ENCODE peak calls at places on chromosomes 2 and 18, in seven cellular contexts. A is transverse colon, D is A549, K is bronchial epithelial cell, O is tibial artery, H is cardiac muscle cell, V is psoas muscle. U is an unnamed sample.

GRCh38 chr18:55400590-55401274 is 187.3 kb downstream of the TCF4 start:
- DNase-seq in A (no peak), K (no peak), V (no peak), D (no peak), H (peak; percentile 40), O (no peak), U (no peak)

GRCh38 chr2:155350783-155351580 is 652.5 kb downstream of the KCNJ3 start:
- DNase-seq in A (no peak), D (no peak), K (no peak), O (no peak), H (no peak), V (no peak), U (no peak)

GRCh38 chr18:70523798-70524182 is 234.9 kb downstream of the SOCS6 start:
- DNase-seq in K (no peak), O (no peak), D (no peak), A (no peak), V (no peak), H (no peak), U (no peak)

GRCh38 chr2:240919786-240920782 is 13.9 kb downstream of the CROCC2 start:
- DNase-seq in H (no peak), K (no peak), A (peak; percentile 7), O (peak; percentile 13), D (no peak), V (peak; percentile 3), U (no peak)

GRCh38 chr18:54263904-54264336 is 5.4 kb upstream of the POLI start:
- DNase-seq in D (no peak), H (no peak), V (no peak), O (no peak), K (no peak), A (no peak), U (no peak)

GRCh38 chr2:8626572-8626971 is 55.3 kb upstream of the ID2 start:
- DNase-seq in A (no peak), V (no peak), H (peak; percentile 21), D (no peak), K (no peak), O (no peak), U (no peak)

GRCh38 chr2:62200291-62200841 is 4.5 kb downstream of the B3GNT2 start:
- DNase-seq in A (no peak), H (no peak), V (no peak), O (no peak), D (no peak), K (no peak), U (no peak)

GRCh38 chr2:16014041-16014787 is 73.9 kb downstream of the MYCN start:
- DNase-seq in A (peak; percentile 55), H (no peak), O (no peak), V (no peak), K (no peak), D (no peak), U (no peak)

GRCh38 chr2:16032282-16033031 is 92.1 kb downstream of the MYCN start:
- DNase-seq in D (no peak), K (no peak), V (no peak), O (no peak), H (no peak), A (no peak), U (no peak)

GRCh38 chr2:122136071-122136470 is 380.6 kb downstream of the TSN start:
- DNase-seq in O (no peak), D (peak; percentile 27), H (peak; percentile 32), A (no peak), V (no peak), K (peak; percentile 4), U (no peak)

GRCh38 chr2:234970467-234970866 is 18.6 kb downstream of the SH3BP4 start:
- DNase-seq in V (no peak), D (no peak), A (no peak), K (peak; percentile 65), O (no peak), H (no peak), U (peak; percentile 67)

GRCh38 chr2:230666885-230667712 is 45.5 kb upstream of the CAB39 start:
- DNase-seq in V (no peak), A (peak; percentile 44), O (no peak), K (peak; percentile 86), H (peak; percentile 27), D (no peak), U (no peak)

GRCh38 chr2:220147186-220147585 is 519.8 kb downstream of the SLC4A3 start:
- DNase-seq in V (no peak), H (no peak), K (no peak), D (no peak), A (no peak), O (no peak), U (peak; percentile 48)

GRCh38 chr18:50126466-50126865 is 68.5 kb downstream of the MYO5B start:
- DNase-seq in D (no peak), O (no peak), V (no peak), A (no peak), H (no peak), K (peak; percentile 16), U (no peak)

GRCh38 chr2:23524261-23524706 is 139.3 kb downstream of the KLHL29 start:
- DNase-seq in D (no peak), O (peak; percentile 67), K (peak; percentile 47), V (peak; percentile 88), H (no peak), A (no peak), U (peak; percentile 13)

GRCh38 chr2:174635747-174636399 is 38.3 kb upstream of the WIPF1 start:
- DNase-seq in V (no peak), K (no peak), A (no peak), H (no peak), D (no peak), O (no peak), U (no peak)

GRCh38 chr2:106614511-106615291 is 127.5 kb downstream of the CD8B2 start:
- DNase-seq in H (no peak), V (no peak), O (no peak), A (peak; percentile 49), D (no peak), K (no peak), U (no peak)

GRCh38 chr2:61707984-61708852 is 145.6 kb downstream of the FAM161A start:
- DNase-seq in A (no peak), D (peak; percentile 57), K (peak; percentile 76), H (peak; percentile 3), O (no peak), V (no peak), U (no peak)

GRCh38 chr2:151634726-151635467 is 99.4 kb downstream of the NEB start:
- DNase-seq in H (no peak), A (no peak), K (peak; percentile 67), V (no peak), O (no peak), D (no peak), U (no peak)

DNA sequence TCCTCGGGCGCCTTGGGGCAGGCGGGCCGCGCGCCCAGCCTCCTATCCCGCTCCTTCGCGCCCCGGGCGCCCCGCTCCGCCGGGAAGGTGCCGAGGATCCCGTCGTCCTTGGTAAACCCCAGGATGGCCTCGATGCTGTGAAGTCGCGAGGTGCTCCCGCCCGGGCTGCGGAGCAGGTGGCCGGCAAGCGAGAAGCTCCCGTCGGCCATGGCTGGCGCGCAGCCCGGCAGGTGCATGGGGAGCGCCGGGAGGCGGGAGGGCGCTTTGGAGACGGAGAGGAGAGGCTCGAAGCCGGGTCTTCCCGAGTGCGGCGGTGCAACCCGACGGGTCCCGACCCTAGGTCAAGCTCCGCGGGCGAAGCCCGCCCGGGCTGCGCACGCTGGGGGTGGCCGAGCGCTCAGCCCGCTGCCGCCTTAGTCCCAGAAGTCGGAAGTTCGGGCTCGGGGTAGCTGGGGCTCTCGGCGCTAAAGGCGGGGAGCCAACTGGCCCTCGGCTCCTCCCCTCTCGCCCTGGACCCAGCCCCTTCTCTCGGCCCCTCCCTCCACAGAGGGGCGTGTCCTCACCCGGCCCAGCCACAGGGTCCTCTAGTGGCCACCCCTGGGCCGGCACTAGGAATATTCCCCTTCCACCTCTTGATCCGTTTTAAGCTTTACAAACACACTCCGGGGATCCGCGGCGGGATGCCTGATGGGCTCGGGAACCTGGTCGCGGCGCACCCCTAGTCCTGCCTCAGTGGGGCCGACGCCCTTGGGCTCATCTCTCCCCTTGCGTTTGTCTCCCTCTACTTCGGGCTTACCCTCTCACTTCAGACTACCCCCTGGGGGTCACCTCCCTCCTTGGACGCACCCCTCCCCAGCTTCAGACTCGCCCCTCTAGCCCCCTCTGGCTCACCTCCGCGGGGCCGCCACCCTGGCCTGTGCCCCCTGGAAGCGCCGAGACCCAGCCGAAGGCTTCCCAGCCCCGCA is at the start of gene RAX:
- DNase-seq in O (no peak), D (peak; percentile 52), H (peak; percentile 22), K (no peak), V (no peak), A (no peak), U (no peak)
- H3K4me3 ChIP-seq in O (peak within 1 kb of the TSS; percentile 45), D (peak within 1 kb of the TSS; percentile 38), H (peak within 1 kb of the TSS; percentile 6), K (no peak within 1 kb of the TSS), V (peak within 1 kb of the TSS; percentile 46), A (no peak within 1 kb of the TSS), U (peak within 1 kb of the TSS; percentile 4)

GRCh38 chr18:34864836-34865497 is 154.9 kb downstream of the DTNA start:
- DNase-seq in D (no peak), V (no peak), A (no peak), H (no peak), O (no peak), K (no peak), U (no peak)

GRCh38 chr18:34866739-34867138 is 156.6 kb downstream of the DTNA start:
- DNase-seq in H (peak; percentile 28), V (no peak), A (no peak), D (no peak), K (no peak), O (no peak), U (no peak)

GRCh38 chr18:34866310-34866709 is 156.2 kb downstream of the DTNA start:
- DNase-seq in K (no peak), H (no peak), D (no peak), O (no peak), V (no peak), A (no peak), U (no peak)

GRCh38 chr18:34870916-34871315 is 160.8 kb downstream of the DTNA start:
- DNase-seq in O (no peak), A (no peak), H (no peak), K (no peak), D (no peak), V (no peak), U (no peak)

GRCh38 chr18:34867520-34867919 is 157.4 kb downstream of the DTNA start:
- DNase-seq in H (peak; percentile 43), D (no peak), A (no peak), V (no peak), K (no peak), O (no peak), U (no peak)
- TF ChIP-seq CTCF in H (peak; percentile 38), D (no peak), A (no peak), V (peak; percentile 19), K (peak; percentile 15), O (peak; percentile 21), U (peak; percentile 15)

GRCh38 chr2:130251865-130252620 is 53.8 kb upstream of the TUBA3E start:
- DNase-seq in H (no peak), D (no peak), K (no peak), A (no peak), O (no peak), V (no peak), U (no peak)
- H3K4me3 ChIP-seq in H (peak overlapping the region; percentile 9), D (no peak overlapping the region), K (no peak overlapping the region), A (no peak overlapping the region), O (no peak overlapping the region), V (peak overlapping the region; percentile 11), U (peak overlapping the region; percentile 10)

DNA sequence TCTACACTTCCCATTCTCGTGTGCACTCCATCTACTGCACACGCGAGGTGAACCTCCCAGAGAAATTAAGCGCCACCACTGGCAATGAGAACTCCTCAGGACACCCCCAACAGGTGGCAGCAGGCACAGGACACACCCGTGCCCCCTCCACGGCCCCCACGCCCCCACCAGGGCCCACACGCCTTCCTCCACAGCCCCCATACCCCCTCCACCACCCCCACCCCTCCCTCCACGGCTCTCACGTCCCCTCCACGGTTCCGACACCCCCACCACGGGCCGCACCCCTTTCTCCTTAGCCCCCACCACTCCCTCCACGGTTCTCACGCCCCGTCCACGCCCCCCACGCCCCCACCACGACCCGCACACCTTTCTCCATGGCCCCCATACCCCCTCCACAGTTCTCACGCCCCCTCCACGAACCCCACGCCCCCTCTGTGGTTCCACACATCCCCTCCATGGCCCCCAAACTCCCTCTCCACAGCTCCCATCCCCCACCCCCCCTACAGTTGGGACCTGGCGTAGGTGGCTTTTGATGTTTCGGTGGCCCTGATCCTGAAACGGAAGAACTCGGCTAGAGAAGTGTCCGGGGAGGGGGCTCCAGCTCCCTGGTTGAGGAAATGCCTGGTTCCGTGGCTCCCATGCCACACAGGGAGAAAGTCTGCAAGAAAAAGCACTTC is 110.8 kb downstream of the ZNF516 start:
- DNase-seq in K (no peak), D (no peak), A (no peak), O (no peak), V (no peak), H (no peak), U (no peak)
- TF ChIP-seq CTCF in K (no peak), D (no peak), A (no peak), O (no peak), V (no peak), H (no peak), U (no peak)